ENCODE peak calls at places on chromosomes 4 and X, in six cellular contexts. E is COR-L47; R is NT2/D1; V is stimulated activated CD8-positive, alpha-beta memory T cell treated with anti-CD3 and anti-CD28 coated beads, Interleukin-4, amount 100 ng/mL, for 1 hour; W is neural progenitor cell; T is GM23248. B is an unnamed sample.

GRCh38 chr4:4200624-4201023 is 26.1 kb downstream of the OTOP1 start:
- DNase-seq in V (no peak), E (no peak), R (no peak), W (no peak), T (peak), B (no peak)

GRCh38 chr4:723706-724105 is 18.1 kb downstream of the PCGF3 start:
- DNase-seq in E (no peak), T (no peak), R (no peak), W (no peak), V (no peak), B (no peak)

GRCh38 chr4:152534541-152535231 is 1.2 kb downstream of the FBXW7 start:
- DNase-seq in W (peak), R (no peak), E (no peak), T (peak), V (peak), B (peak)

GRCh38 chrX:154540897-154541535 is 5.6 kb downstream of the G6PD start:
- DNase-seq in W (no peak), E (no peak), T (no peak), R (no peak), V (no peak), B (no peak)

GRCh38 chrX:54358424-54359211 is 772 bp upstream of the WNK3 start:
- DNase-seq in V (no peak), T (peak), R (peak), E (no peak), W (peak), B (peak)

GRCh38 chr4:55865228-55865806 is 11.9 kb downstream of the EXOC1 start:
- DNase-seq in W (no peak), E (no peak), R (no peak), V (no peak), T (peak), B (no peak)

GRCh38 chr4:1751155-1751918 is 30.0 kb downstream of the TACC3 start:
- DNase-seq in T (no peak), R (no peak), E (no peak), W (no peak), V (no peak), B (no peak)

GRCh38 chr4:80948995-80949394 is 81.5 kb upstream of the BMP3 start:
- DNase-seq in W (no peak), R (no peak), V (no peak), E (no peak), T (peak), B (no peak)

GRCh38 chr4:85116008-85116407 is 149.5 kb upstream of the WDFY3 start:
- DNase-seq in V (no peak), E (no peak), T (no peak), W (no peak), R (no peak), B (no peak)

GRCh38 chr4:181802207-181802606 is 441.0 kb upstream of the TENM3 start:
- DNase-seq in E (no peak), W (no peak), T (no peak), R (no peak), V (no peak), B (no peak)

GRCh38 chr4:108473163-108473720 is 147.1 kb upstream of the RPL34 start:
- DNase-seq in W (no peak), E (peak), T (no peak), R (no peak), V (no peak), B (no peak)

GRCh38 chr4:41145571-41146078 is 68.7 kb downstream of the APBB2 start:
- DNase-seq in V (no peak), E (no peak), W (peak), T (peak), R (no peak), B (no peak)

GRCh38 chrX:153469811-153470410 is 465 bp downstream of the HAUS7 start:
- DNase-seq in T (peak), R (no peak), V (no peak), E (peak), W (peak), B (no peak)

GRCh38 chr4:168304744-168305459 is 13.7 kb downstream of the DDX60 start:
- DNase-seq in T (peak), E (peak), W (no peak), R (no peak), V (no peak), B (no peak)

GRCh38 chrX:56762220-56762619 is 33.2 kb downstream of the NBDY start:
- DNase-seq in V (no peak), W (no peak), R (no peak), E (no peak), T (no peak), B (no peak)

GRCh38 chr4:7766661-7767345 is 172.9 kb downstream of the AFAP1 start:
- DNase-seq in T (no peak), W (no peak), V (no peak), E (no peak), R (no peak), B (no peak)

GRCh38 chr4:186904104-186904503 is 180.4 kb upstream of the FAT1 start:
- DNase-seq in W (no peak), T (peak), E (no peak), V (no peak), R (no peak), B (no peak)

GRCh38 chrX:40651620-40652223 is 4.4 kb upstream of the CXorf38 start:
- DNase-seq in R (peak), E (peak), T (peak), W (peak), V (peak), B (no peak)

GRCh38 chrX:49269010-49269767 is 404 bp upstream of the PPP1R3F start:
- DNase-seq in V (peak), E (peak), W (peak), R (peak), T (peak), B (peak)

GRCh38 chrX:13401724-13402123 is 81.9 kb upstream of the ATXN3L start:
- DNase-seq in R (no peak), V (no peak), W (no peak), E (no peak), T (no peak), B (no peak)

GRCh38 chrX:14712096-14712495 is 160.8 kb downstream of the FANCB start:
- DNase-seq in R (no peak), V (no peak), T (no peak), E (no peak), W (peak), B (no peak)